ENCODE peak calls at places on chromosome 2, in four cellular contexts. Q is LoVo, Z is Kasumi-1, I is GM12865. X is an unnamed sample.

GRCh38 chr2:147031897-147032296 is 812.9 kb upstream of the ACVR2A start:
- DNase-seq in Q (no peak), Z (no peak), I (no peak), X (no peak)

GRCh38 chr2:54952978-54953456 is 97.2 kb downstream of the RTN4 start:
- DNase-seq in Q (peak), Z (no peak), I (no peak), X (no peak)

GRCh38 chr2:120488531-120488930 is 142.6 kb downstream of the INHBB start:
- DNase-seq in Q (no peak), Z (no peak), I (no peak), X (no peak)

GRCh38 chr2:26846881-26847662 is 860 bp upstream of the DPYSL5 start:
- DNase-seq in Q (no peak), Z (no peak), I (no peak), X (peak)

GRCh38 chr2:19819097-19820065 is 82.4 kb downstream of the TTC32 start:
- DNase-seq in Q (peak), Z (no peak), I (no peak), X (no peak)

GRCh38 chr2:238747557-238747956 is 100.3 kb upstream of the TWIST2 start:
- DNase-seq in Q (no peak), Z (no peak), I (no peak), X (no peak)

GRCh38 chr2:5740853-5741252 is 48.7 kb downstream of the SOX11 start:
- DNase-seq in Q (no peak), Z (no peak), I (no peak), X (no peak)

GRCh38 chr2:158724803-158725271 is 70.3 kb upstream of the DAPL1 start:
- DNase-seq in Q (peak), Z (no peak), I (no peak), X (no peak)

GRCh38 chr2:234164499-234165409 is 114.3 kb downstream of the SPP2 start:
- DNase-seq in Q (no peak), Z (no peak), I (peak), X (no peak)

GRCh38 chr2:150011336-150011735 is 423.8 kb upstream of the MMADHC start:
- DNase-seq in Q (no peak), Z (no peak), I (no peak), X (no peak)

GRCh38 chr2:216911008-216911407 is 51.1 kb upstream of the TNP1 start:
- DNase-seq in Q (no peak), Z (no peak), I (no peak), X (no peak)

GRCh38 chr2:101012706-101013181 is 10.7 kb downstream of the RPL31 start:
- DNase-seq in Q (peak), Z (peak), I (peak), X (peak)

GRCh38 chr2:3460831-3461544 is 58.3 kb downstream of the ADI1 start:
- DNase-seq in Q (no peak), Z (no peak), I (no peak), X (no peak)

GRCh38 chr2:129281761-129282160 is 697.7 kb upstream of the RAB6C start:
- DNase-seq in Q (no peak), Z (no peak), I (no peak), X (no peak)

GRCh38 chr2:58918138-58918537 is 677.0 kb upstream of the FANCL start:
- DNase-seq in Q (no peak), Z (no peak), I (no peak), X (peak)

GRCh38 chr2:112582314-112582746 is 2.1 kb upstream of the CHCHD5 start:
- DNase-seq in Q (peak), Z (peak), I (peak), X (no peak)

GRCh38 chr2:9844036-9844483 is 786 bp downstream of the TAF1B start:
- DNase-seq in Q (no peak), Z (no peak), I (peak), X (no peak)

GRCh38 chr2:237538901-237539300 is 27.5 kb upstream of the PRLH start:
- DNase-seq in Q (no peak), Z (no peak), I (no peak), X (no peak)

GRCh38 chr2:119901013-119901412 is 111.9 kb upstream of the EPB41L5 start:
- DNase-seq in Q (no peak), Z (no peak), I (no peak), X (no peak)

GRCh38 chr2:2702385-2702784 is 371.3 kb upstream of the MYT1L start:
- DNase-seq in Q (no peak), Z (no peak), I (no peak), X (no peak)

GRCh38 chr2:189260361-189260761 is 80.8 kb upstream of the COL5A2 start:
- DNase-seq in Q (no peak), Z (no peak), I (peak), X (no peak)

GRCh38 chr2:55519908-55520885 is 679 bp downstream of the CFAP36 start:
- DNase-seq in Q (peak), Z (peak), I (peak), X (peak)

GRCh38 chr2:3324404-3325281 is 53.0 kb downstream of the EIPR1 start:
- DNase-seq in Q (no peak), Z (no peak), I (no peak), X (no peak)

GRCh38 chr2:160337728-160338127 is 137.7 kb upstream of the ITGB6 start:
- DNase-seq in Q (no peak), Z (no peak), I (no peak), X (no peak)

X was measured in neuronal stem cell.